ENCODE peak calls at places on chromosomes 5 and 9, in six cellular contexts. P, C, S, K, E and L are unnamed samples.

GRCh38 chr5:59066367-59067163 is 483.7 kb downstream of the RAB3C start:
- DNase-seq in E (peak; percentile 40), S (no peak), C (no peak), P (no peak), K (no peak), L (no peak)

GRCh38 chr9:134188421-134189166 is 24.2 kb upstream of the RNU6ATAC start:
- DNase-seq in E (no peak), S (no peak), K (no peak), C (no peak), P (no peak), L (no peak)

GRCh38 chr5:86865396-86865795 is 247.7 kb downstream of the COX7C start:
- DNase-seq in E (no peak), C (no peak), K (no peak), S (no peak), P (no peak), L (no peak)

GRCh38 chr5:142584843-142585242 is 101.0 kb downstream of the FGF1 start:
- DNase-seq in S (no peak), P (no peak), K (no peak), E (no peak), C (no peak), L (no peak)

GRCh38 chr5:134465856-134466240 is 54.2 kb upstream of the CDKN2AIPNL start:
- DNase-seq in E (peak; percentile 95), C (peak; percentile 52), P (peak; percentile 96), K (peak; percentile 94), S (peak; percentile 95), L (peak; percentile 97)

GRCh38 chr9:106467113-106467846 is 395.7 kb upstream of the ZNF462 start:
- DNase-seq in C (no peak), E (no peak), K (no peak), S (peak; percentile 59), P (no peak), L (no peak)

GRCh38 chr5:128965011-128965637 is at the start of gene SLC27A6:
- DNase-seq in K (no peak), S (peak; percentile 82), E (no peak), P (no peak), C (no peak), L (no peak)

GRCh38 chr5:58184910-58185309 is 275.0 kb downstream of the PLK2 start:
- DNase-seq in K (no peak), C (no peak), S (no peak), E (peak; percentile 29), P (no peak), L (peak; percentile 65)

GRCh38 chr5:1246711-1247431 is 21.7 kb downstream of the SLC6A18 start:
- DNase-seq in P (peak; percentile 56), S (peak; percentile 91), C (no peak), K (peak; percentile 35), E (no peak), L (peak; percentile 46)

GRCh38 chr5:83955916-83956315 is 235.3 kb upstream of the HAPLN1 start:
- DNase-seq in K (no peak), E (peak; percentile 83), S (no peak), C (no peak), P (no peak), L (no peak)

GRCh38 chr9:118336167-118336951 is 632.2 kb downstream of the TLR4 start:
- DNase-seq in K (no peak), P (no peak), S (no peak), E (no peak), C (no peak), L (no peak)

GRCh38 chr9:114307323-114308250 is 15.3 kb upstream of the ORM1 start:
- DNase-seq in E (peak; percentile 8), P (no peak), K (no peak), S (peak; percentile 24), C (peak; percentile 8), L (no peak)

GRCh38 chr5:58491216-58491892 is at the start of gene GAPT:
- DNase-seq in S (no peak), C (no peak), K (no peak), E (no peak), P (no peak), L (no peak)

GRCh38 chr5:171997011-171997410 is 9.4 kb downstream of the FBXW11 start:
- DNase-seq in S (no peak), K (no peak), C (no peak), E (no peak), P (no peak), L (no peak)

GRCh38 chr5:3862906-3863305 is 267.3 kb downstream of the IRX1 start:
- DNase-seq in K (no peak), S (no peak), C (no peak), P (no peak), E (no peak), L (no peak)

GRCh38 chr5:168660691-168661090 is 81.5 kb upstream of the PANK3 start:
- DNase-seq in P (no peak), S (no peak), E (no peak), K (no peak), C (no peak), L (no peak)

GRCh38 chr9:68533678-68534077 is 7.0 kb downstream of the TMEM252 start:
- DNase-seq in C (no peak), E (no peak), P (no peak), K (no peak), S (no peak), L (no peak)

GRCh38 chr9:68530618-68531017 is 10.1 kb downstream of the TMEM252 start:
- DNase-seq in P (peak; percentile 65), S (no peak), C (no peak), E (no peak), K (peak; percentile 85), L (no peak)
- TF ChIP-seq CTCF in P (no peak), S (peak; percentile 10), C (no peak), E (no peak), K (peak; percentile 25), L (no peak)

DNA sequence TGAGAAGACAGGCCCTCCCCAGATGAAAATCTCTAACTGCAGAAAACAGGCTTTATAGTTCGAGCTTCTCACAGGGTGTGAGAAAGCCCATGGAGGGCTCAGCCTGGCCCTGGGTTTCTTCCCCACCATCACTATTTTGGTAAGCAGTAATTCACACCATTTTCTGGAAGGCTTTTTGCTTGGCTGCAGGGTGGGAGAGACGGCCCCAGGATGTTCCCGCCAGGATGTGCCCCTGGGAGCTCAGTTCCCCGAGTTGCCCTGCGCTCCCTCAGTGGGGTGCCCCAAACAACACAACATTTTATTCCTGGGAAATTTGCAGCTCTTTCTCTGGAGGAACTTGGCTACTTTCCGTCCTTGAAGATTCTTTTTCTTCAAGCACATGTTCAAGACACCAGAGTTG is 100.8 kb downstream of the HSD17B3 start:
- DNase-seq in P (no peak), S (no peak), E (no peak), C (no peak), K (no peak), L (no peak)
- TF ChIP-seq CTCF in P (no peak), S (no peak), E (no peak), C (no peak), K (no peak), L (no peak)

DNA sequence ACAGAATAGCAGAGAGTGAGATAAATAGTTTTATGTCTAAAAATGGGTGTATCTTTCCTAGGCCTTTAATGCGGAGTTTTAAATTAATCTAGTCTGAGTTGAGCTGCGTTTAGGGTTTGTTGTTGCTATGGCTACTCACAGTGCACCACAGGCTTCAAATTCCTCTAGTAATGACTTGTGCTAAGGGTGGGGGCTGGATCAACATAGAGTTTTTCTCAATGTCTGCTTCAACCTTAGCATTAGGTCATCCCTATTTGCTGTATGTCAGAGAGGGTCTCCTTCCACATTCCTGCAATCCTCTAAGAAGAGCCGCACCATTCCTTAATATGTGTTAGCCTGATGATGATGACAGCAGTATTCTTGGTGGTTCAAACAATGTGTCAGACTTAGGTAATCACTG is 465.7 kb upstream of the KIF2A start:
- DNase-seq in S (no peak), E (peak; percentile 20), P (no peak), K (no peak), C (no peak), L (peak; percentile 11)
- TF ChIP-seq CTCF in S (no peak), E (no peak), P (no peak), K (no peak), C (no peak), L (no peak)

GRCh38 chr9:127945942-127946341 is 8.3 kb upstream of the DPM2 start:
- DNase-seq in S (no peak), P (no peak), C (no peak), E (no peak), K (no peak), L (no peak)
- TF ChIP-seq CTCF in S (no peak), P (no peak), C (no peak), E (no peak), K (no peak), L (no peak)

GRCh38 chr9:16811987-16812685 is 58.3 kb downstream of the BNC2 start:
- DNase-seq in K (no peak), S (no peak), P (no peak), C (no peak), E (no peak), L (no peak)

GRCh38 chr9:16803648-16804047 is 66.8 kb downstream of the BNC2 start:
- DNase-seq in E (no peak), P (no peak), S (no peak), K (no peak), C (no peak), L (no peak)

GRCh38 chr9:16809912-16810610 is 60.4 kb downstream of the BNC2 start:
- DNase-seq in C (no peak), P (no peak), K (no peak), E (no peak), S (peak; percentile 79), L (peak; percentile 44)

DNA sequence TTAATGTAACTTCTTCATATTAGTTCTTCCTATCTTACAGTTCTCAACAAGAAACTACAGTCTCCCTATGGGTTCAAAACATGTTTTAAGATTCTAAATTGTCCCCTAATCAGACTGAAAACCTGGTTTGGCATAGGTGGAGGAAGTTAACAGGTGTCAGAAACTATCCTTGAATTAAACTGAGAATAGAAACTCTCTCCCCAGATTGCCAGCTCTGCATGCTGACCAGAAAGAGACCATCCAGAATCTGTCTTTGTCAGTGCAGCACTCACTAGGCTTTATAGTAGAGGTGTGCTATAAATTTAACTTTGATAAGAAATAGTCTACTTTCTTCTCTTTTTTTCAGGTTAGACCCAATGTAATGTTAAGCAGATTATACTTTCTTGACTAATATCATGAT is 63.8 kb downstream of the BNC2 start:
- DNase-seq in E (no peak), C (no peak), P (no peak), K (no peak), S (no peak), L (no peak)
- TF ChIP-seq CTCF in E (no peak), C (no peak), P (no peak), K (no peak), S (no peak), L (no peak)

GRCh38 chr5:78598973-78599372 is 49.6 kb downstream of the LHFPL2 start:
- DNase-seq in C (no peak), S (no peak), P (no peak), E (no peak), K (no peak), L (no peak)

GRCh38 chr5:78597068-78597857 is 51.3 kb downstream of the LHFPL2 start:
- DNase-seq in P (no peak), K (no peak), E (peak; percentile 88), S (no peak), C (no peak), L (peak; percentile 64)

GRCh38 chr5:78594946-78595921 is 53.3 kb downstream of the LHFPL2 start:
- DNase-seq in S (no peak), K (peak; percentile 49), P (peak; percentile 71), E (peak; percentile 99), C (no peak), L (peak; percentile 96)

GRCh38 chr5:78600656-78601452 is 47.7 kb downstream of the LHFPL2 start:
- DNase-seq in E (peak; percentile 80), C (no peak), P (no peak), K (no peak), S (no peak), L (no peak)

GRCh38 chr5:78597858-78598415 is 50.6 kb downstream of the LHFPL2 start:
- DNase-seq in K (no peak), S (no peak), P (no peak), E (peak; percentile 81), C (no peak), L (peak; percentile 53)
- TF ChIP-seq CTCF in K (no peak), S (no peak), P (no peak), E (no peak), C (no peak), L (no peak)

GRCh38 chr5:76145945-76146344 is 62.8 kb downstream of the SV2C start:
- DNase-seq in K (no peak), P (peak; percentile 36), S (no peak), E (no peak), C (no peak), L (no peak)
- TF ChIP-seq CTCF in K (no peak), P (no peak), S (peak; percentile 42), E (no peak), C (no peak), L (no peak)